ENCODE peak calls at places on chromosome 2, in five cellular contexts. W is MCF 10A, H is fibroblast of the aortic adventitia, Y is fibroblast of pulmonary artery, A is psoas muscle. V is an unnamed sample.

GRCh38 chr2:161207941-161208340 is 47.7 kb downstream of the TANK start:
- DNase-seq in W (no peak), H (no peak), Y (peak), A (no peak), V (no peak)

GRCh38 chr2:55961318-55961911 is 37.8 kb upstream of the EFEMP1 start:
- DNase-seq in W (peak), H (peak), Y (peak), A (no peak), V (no peak)

GRCh38 chr2:182858671-182859070 is 7.8 kb downstream of the FRZB start:
- DNase-seq in W (no peak), H (no peak), Y (no peak), A (no peak), V (no peak)

GRCh38 chr2:130894326-130894942 is 57.7 kb downstream of the ARHGEF4 start:
- DNase-seq in W (peak), H (no peak), Y (no peak), A (no peak), V (no peak)

GRCh38 chr2:3483227-3483985 is 35.9 kb downstream of the ADI1 start:
- DNase-seq in W (no peak), H (peak), Y (peak), A (peak), V (peak)

GRCh38 chr2:116879646-116880045 is 934.8 kb upstream of the DDX18 start:
- DNase-seq in W (no peak), H (no peak), Y (no peak), A (no peak), V (no peak)

GRCh38 chr2:233156001-233156400 is 95.5 kb upstream of the ATG16L1 start:
- DNase-seq in W (no peak), H (no peak), Y (no peak), A (no peak), V (no peak)

GRCh38 chr2:236969075-236969474 is 116.6 kb upstream of the COPS8 start:
- DNase-seq in W (no peak), H (no peak), Y (no peak), A (peak), V (no peak)

GRCh38 chr2:162037028-162037795 is 36.8 kb downstream of the DPP4 start:
- DNase-seq in W (no peak), H (peak), Y (no peak), A (no peak), V (no peak)

GRCh38 chr2:53770264-53770663 is 2.7 kb downstream of the CHAC2 start:
- DNase-seq in W (peak), H (no peak), Y (no peak), A (no peak), V (no peak)

GRCh38 chr2:217801115-217801531 is 201.7 kb downstream of the TNS1 start:
- DNase-seq in W (no peak), H (no peak), Y (no peak), A (peak), V (peak)

GRCh38 chr2:219722276-219722883 is 95.0 kb downstream of the SLC4A3 start:
- DNase-seq in W (peak), H (no peak), Y (no peak), A (no peak), V (no peak)

GRCh38 chr2:179454443-179455218 is 190.0 kb upstream of the SESTD1 start:
- DNase-seq in W (peak), H (peak), Y (peak), A (no peak), V (no peak)

GRCh38 chr2:152222975-152223638 is 47.5 kb upstream of the STAM2 start:
- DNase-seq in W (peak), H (peak), Y (peak), A (peak), V (peak)

GRCh38 chr2:42568431-42569115 is at the start of gene MTA3:
- DNase-seq in W (peak), H (peak), Y (peak), A (peak), V (peak)

GRCh38 chr2:238955648-238956531 is 108.0 kb downstream of the TWIST2 start:
- DNase-seq in W (no peak), H (peak), Y (peak), A (no peak), V (no peak)

GRCh38 chr2:233094614-233095013 is 34.5 kb downstream of the INPP5D start:
- DNase-seq in W (no peak), H (no peak), Y (peak), A (no peak), V (no peak)

GRCh38 chr2:8597526-8598225 is 84.2 kb upstream of the ID2 start:
- DNase-seq in W (no peak), H (no peak), Y (no peak), A (no peak), V (no peak)

GRCh38 chr2:84497285-84497684 is 19.0 kb upstream of the DNAH6 start:
- DNase-seq in W (no peak), H (no peak), Y (no peak), A (no peak), V (no peak)

GRCh38 chr2:43312751-43313641 is 86.6 kb upstream of the ZFP36L2 start:
- DNase-seq in W (peak), H (peak), Y (no peak), A (no peak), V (no peak)

GRCh38 chr2:33746401-33746800 is 147.3 kb upstream of the FAM98A start:
- DNase-seq in W (no peak), H (no peak), Y (no peak), A (no peak), V (no peak)

GRCh38 chr2:188978291-188979081 is 4.3 kb downstream of the COL3A1 start:
- DNase-seq in W (no peak), H (peak), Y (peak), A (no peak), V (no peak)

GRCh38 chr2:207854484-207855386 is 85.0 kb upstream of the FZD5 start:
- DNase-seq in W (no peak), H (peak), Y (peak), A (no peak), V (no peak)

GRCh38 chr2:26845021-26845420 is 2.9 kb upstream of the DPYSL5 start:
- DNase-seq in W (no peak), H (no peak), Y (no peak), A (no peak), V (no peak)

GRCh38 chr2:241950878-241951331 is 81.4 kb downstream of the RTP5 start:
- DNase-seq in W (peak), H (peak), Y (peak), A (peak), V (peak)

GRCh38 chr2:43010428-43011141 is 215.8 kb downstream of the ZFP36L2 start:
- DNase-seq in W (peak), H (peak), Y (no peak), A (no peak), V (no peak)

GRCh38 chr2:65212619-65213018 is 15.0 kb upstream of the ACTR2 start:
- DNase-seq in W (no peak), H (no peak), Y (no peak), A (no peak), V (no peak)

GRCh38 chr2:185291035-185291647 is 447.5 kb upstream of the FSIP2 start:
- DNase-seq in W (peak), H (peak), Y (peak), A (no peak), V (peak)

GRCh38 chr2:150596071-150596470 is 108.6 kb upstream of the RND3 start:
- DNase-seq in W (no peak), H (peak), Y (peak), A (no peak), V (no peak)

GRCh38 chr2:101063352-101063751 is 61.3 kb downstream of the RPL31 start:
- DNase-seq in W (peak), H (peak), Y (peak), A (no peak), V (no peak)

GRCh38 chr2:65129276-65129612 is 662 bp downstream of the RAB1A start:
- DNase-seq in W (peak), H (no peak), Y (no peak), A (no peak), V (peak)

GRCh38 chr2:12856934-12857660 is 140.4 kb downstream of the TRIB2 start:
- DNase-seq in W (peak), H (peak), Y (peak), A (no peak), V (no peak)

GRCh38 chr2:38907743-38908562 is 18.3 kb downstream of the ARHGEF33 start:
- DNase-seq in W (no peak), H (no peak), Y (no peak), A (no peak), V (peak)

GRCh38 chr2:42793314-42794270 is 1.2 kb upstream of the HAAO start:
- DNase-seq in W (no peak), H (no peak), Y (peak), A (peak), V (peak)

GRCh38 chr2:173571021-173571821 is 216.5 kb downstream of the CDCA7 start:
- DNase-seq in W (peak), H (peak), Y (peak), A (no peak), V (no peak)

DNA sequence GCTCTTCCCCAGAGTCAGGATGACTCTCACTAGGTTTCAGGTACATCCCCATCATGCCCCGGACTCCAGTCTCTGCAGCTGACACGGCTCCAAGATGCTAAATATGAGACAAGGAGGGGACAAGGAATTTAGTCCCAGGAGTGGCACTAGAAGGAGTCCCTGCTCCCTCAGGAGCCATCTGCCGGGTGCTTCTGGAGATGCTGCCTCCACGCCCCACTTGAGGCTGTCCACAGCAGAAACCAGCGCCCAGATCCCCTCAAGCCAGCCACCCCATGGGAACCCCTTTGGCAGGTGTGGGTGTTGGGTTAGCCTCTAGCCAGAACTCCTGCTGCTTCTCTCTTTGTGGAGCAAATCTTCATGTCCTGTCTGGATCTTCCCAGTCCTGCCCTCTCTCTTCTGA is 40.3 kb downstream of the BCL11A start:
- DNase-seq in W (no peak), H (no peak), Y (no peak), A (no peak), V (no peak)
- TF ChIP-seq CTCF in W (no peak), H (no peak), Y (no peak), A (no peak), V (no peak)

GRCh38 chr2:126751477-126751876 is 95.5 kb downstream of the GYPC start:
- DNase-seq in W (no peak), H (no peak), Y (no peak), A (no peak), V (no peak)

GRCh38 chr2:126748188-126748760 is 92.3 kb downstream of the GYPC start:
- DNase-seq in W (no peak), H (no peak), Y (no peak), A (no peak), V (no peak)

GRCh38 chr2:126750506-126750905 is 94.5 kb downstream of the GYPC start:
- DNase-seq in W (no peak), H (no peak), Y (no peak), A (no peak), V (no peak)

GRCh38 chr2:126748929-126749518 is 93.1 kb downstream of the GYPC start:
- DNase-seq in W (no peak), H (no peak), Y (no peak), A (no peak), V (no peak)

GRCh38 chr2:126749537-126749936 is 93.6 kb downstream of the GYPC start:
- DNase-seq in W (peak), H (peak), Y (peak), A (no peak), V (no peak)
- TF ChIP-seq CTCF in W (no peak), H (peak), Y (peak), A (peak), V (peak)

DNA sequence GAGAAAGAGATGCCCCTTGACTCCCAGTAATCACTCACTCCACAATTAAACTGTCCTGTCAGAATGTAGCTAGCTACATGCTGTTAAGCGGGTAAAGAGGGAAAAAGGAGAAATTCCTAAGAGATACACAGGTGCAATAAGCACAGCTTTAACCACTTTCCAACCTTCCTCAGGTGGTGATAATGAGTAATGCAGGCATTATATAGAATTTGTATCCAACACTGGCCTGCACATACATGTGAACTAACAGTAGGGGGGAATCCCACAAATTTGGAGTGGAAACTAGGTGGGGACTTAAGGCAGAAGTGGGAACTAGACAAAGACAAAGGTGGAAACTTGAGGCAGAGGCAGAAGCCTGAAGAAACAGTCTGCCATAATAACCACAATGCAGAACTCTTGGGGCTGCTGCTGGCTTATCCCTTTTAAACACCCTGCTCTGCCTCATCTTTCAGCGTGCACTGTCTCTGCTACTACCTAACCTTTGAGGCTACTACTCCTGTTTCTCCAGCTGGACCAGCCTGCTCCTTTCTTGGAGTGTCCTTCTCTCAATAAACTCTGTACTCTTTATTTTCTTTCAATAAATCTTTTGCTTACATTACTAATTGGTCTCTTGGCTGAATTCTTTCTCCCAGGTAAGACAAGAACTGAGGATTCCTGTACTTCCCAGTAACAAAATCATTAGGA is 259.7 kb downstream of the PDE11A start:
- DNase-seq in W (no peak), H (no peak), Y (no peak), A (no peak), V (no peak)
- TF ChIP-seq CTCF in W (no peak), H (no peak), Y (no peak), A (no peak), V (no peak)

DNA sequence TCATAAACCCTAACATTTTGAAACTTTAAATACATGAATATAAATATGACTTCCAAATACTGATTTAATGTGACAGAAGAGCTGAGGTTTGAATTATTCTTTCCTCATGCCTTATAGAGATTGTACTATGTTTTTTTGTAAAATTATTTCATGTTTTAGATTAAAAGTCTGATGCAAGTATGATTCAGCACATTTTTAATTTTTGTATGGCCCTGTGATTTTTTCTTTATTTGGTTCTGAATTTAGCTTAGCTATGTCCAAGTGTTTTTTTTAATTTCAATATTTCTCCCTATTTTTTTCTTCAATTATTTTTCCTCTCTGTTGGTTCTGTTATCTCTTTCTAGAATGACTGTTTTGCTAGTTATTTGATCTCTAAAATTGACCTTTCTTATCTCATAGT is 552.1 kb downstream of the XIRP2 start:
- DNase-seq in W (no peak), H (no peak), Y (no peak), A (no peak), V (no peak)
- TF ChIP-seq CTCF in W (no peak), H (no peak), Y (no peak), A (no peak), V (no peak)

DNA sequence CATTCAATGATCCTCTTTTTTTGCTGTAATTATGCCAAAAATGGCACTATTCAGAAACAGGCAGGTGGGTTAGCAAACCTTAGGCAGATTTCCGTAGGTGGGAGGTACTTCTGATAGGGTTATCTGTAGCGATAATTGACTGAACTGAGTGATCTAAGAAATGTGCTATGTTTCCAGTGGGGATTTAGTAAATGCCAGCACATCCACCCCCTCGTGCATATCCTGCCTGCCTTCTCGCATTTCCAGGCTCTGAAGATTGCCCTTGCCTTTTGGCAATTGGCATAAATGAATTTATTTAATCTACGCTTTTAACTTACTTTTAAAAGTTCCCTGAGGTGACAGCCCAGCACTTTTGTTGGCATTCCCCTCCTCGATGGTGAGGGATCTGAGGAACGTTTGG is 576 bp upstream of the FSHR start:
- DNase-seq in W (no peak), H (no peak), Y (no peak), A (no peak), V (no peak)
- TF ChIP-seq CTCF in W (no peak), H (no peak), Y (no peak), A (no peak), V (no peak)

DNA sequence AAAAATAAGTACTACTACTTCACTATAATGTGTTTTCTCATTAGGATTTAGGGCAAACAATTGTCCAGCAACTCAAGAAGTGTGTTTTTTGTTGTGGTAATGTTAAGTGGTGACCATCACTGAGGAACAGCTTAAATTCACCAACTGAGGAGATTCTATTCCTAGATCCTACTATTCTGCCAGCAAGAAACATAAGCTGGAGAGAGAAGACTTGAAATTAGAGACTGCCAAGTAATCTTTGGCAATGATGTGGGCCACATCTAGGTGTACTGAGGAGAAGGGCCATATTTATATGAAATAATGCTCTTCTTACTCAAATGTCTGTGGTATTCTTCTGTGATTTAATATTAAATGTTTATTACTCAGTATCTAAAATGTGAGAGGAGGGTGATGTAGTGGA is 44.3 kb upstream of the MSTN start:
- DNase-seq in W (no peak), H (no peak), Y (no peak), A (no peak), V (no peak)
- TF ChIP-seq CTCF in W (no peak), H (no peak), Y (no peak), A (no peak), V (no peak)

GRCh38 chr2:158045362-158045761 is 56.3 kb upstream of the UPP2 start:
- DNase-seq in W (peak), H (no peak), Y (no peak), A (no peak), V (no peak)
- TF ChIP-seq CTCF in W (no peak), H (no peak), Y (no peak), A (no peak), V (no peak)

DNA sequence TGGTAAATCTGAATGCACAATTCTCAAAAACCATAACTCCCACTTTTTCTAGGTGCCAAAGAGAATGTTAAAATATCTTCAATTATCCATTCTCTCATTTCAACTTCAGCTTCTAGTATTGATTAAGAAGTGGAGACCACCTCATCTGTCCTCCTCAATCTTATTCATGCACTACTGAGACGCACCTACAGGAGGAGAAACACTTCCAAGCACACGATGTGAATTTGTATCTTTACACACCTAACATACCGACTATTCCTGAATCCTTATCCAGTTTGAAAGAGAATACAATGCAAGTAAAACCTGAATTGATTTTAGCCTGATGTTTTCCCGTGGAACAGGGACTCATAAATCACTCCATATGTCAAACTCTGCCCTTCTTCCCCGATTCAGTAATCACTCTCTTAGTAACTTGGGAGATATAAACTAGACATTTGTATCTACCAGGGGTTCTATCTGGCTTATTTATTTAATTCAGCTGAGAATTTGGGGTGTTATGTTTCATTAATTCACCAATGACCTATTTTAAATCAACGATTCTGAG is 101.0 kb downstream of the MREG start:
- DNase-seq in W (no peak), H (no peak), Y (no peak), A (no peak), V (no peak)
- TF ChIP-seq CTCF in W (no peak), H (peak), Y (peak), A (no peak), V (no peak)

DNA sequence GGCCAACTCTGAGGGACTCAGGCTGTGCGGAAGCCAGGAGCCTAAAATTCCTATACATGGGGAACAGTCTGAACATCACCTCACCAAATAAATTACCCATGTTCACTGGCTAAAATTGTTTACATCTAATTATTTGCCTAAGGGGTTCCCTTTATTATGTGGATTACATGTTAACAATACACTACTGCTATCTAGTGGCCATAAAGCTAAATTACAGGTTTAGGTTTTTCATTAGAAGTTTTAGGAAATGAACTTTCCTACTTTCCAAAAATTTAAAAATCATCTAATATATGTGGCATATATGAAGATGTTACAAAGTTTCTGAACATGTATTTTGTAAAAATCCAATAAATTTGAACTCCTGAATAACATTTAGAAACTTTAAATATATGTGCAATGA is 40.3 kb downstream of the PLA2R1 start:
- DNase-seq in W (peak), H (no peak), Y (no peak), A (no peak), V (no peak)
- TF ChIP-seq CTCF in W (peak), H (peak), Y (peak), A (peak), V (no peak)